ENCODE peak calls at places on chromosomes 11 and 22, in seven cellular contexts. R is A673, W is lung, I is ovary, P is breast epithelium, O is left ventricle myocardium inferior, Z is MM.1S. F is an unnamed sample.

GRCh38 chr11:116895053-116895757 is 57.8 kb upstream of the APOA1 start:
- DNase-seq in R (no peak), W (no peak), I (no peak), P (no peak), O (no peak), Z (no peak), F (no peak)

GRCh38 chr22:44444341-44445306 is 53.4 kb downstream of the RTL6 start:
- DNase-seq in R (no peak), W (no peak), I (no peak), P (peak; percentile 43), O (no peak), Z (no peak), F (no peak)

GRCh38 chr22:39181778-39182177 is 29.3 kb upstream of the CBX7 start:
- DNase-seq in R (no peak), W (no peak), I (no peak), P (no peak), O (no peak), Z (no peak), F (no peak)

GRCh38 chr11:125110996-125111340 is 458 bp downstream of the TMEM218 start:
- DNase-seq in R (peak; percentile 28), W (no peak), I (no peak), P (no peak), O (no peak), Z (peak; percentile 37), F (no peak)

GRCh38 chr22:41411021-41411851 is 29.5 kb downstream of the TEF start:
- DNase-seq in R (no peak), W (no peak), I (peak; percentile 66), P (no peak), O (peak; percentile 40), Z (no peak), F (no peak)

GRCh38 chr11:19820100-19820499 is 107.5 kb downstream of the NAV2 start:
- DNase-seq in R (no peak), W (peak; percentile 68), I (no peak), P (no peak), O (no peak), Z (no peak), F (no peak)

GRCh38 chr11:67504950-67505561 is at the start of gene PITPNM1:
- DNase-seq in R (peak; percentile 81), W (peak; percentile 76), I (peak; percentile 49), P (no peak), O (peak; percentile 86), Z (no peak), F (peak; percentile 92)

GRCh38 chr11:124643042-124643604 is 20.5 kb downstream of the TBRG1 start:
- DNase-seq in R (no peak), W (no peak), I (no peak), P (no peak), O (no peak), Z (no peak), F (no peak)

GRCh38 chr11:17730137-17730536 is 4.4 kb upstream of the KCNC1 start:
- DNase-seq in R (no peak), W (no peak), I (no peak), P (no peak), O (no peak), Z (no peak), F (no peak)

GRCh38 chr11:124837491-124837856 is 27.8 kb upstream of the ROBO3 start:
- DNase-seq in R (peak; percentile 92), W (no peak), I (no peak), P (no peak), O (no peak), Z (peak; percentile 61), F (no peak)

GRCh38 chr22:29782061-29782845 is 15.1 kb downstream of the UQCR10 start:
- DNase-seq in R (no peak), W (no peak), I (peak; percentile 35), P (peak; percentile 59), O (peak; percentile 72), Z (no peak), F (peak; percentile 73)

GRCh38 chr22:37138879-37139561 is 10.7 kb downstream of the IL2RB start:
- DNase-seq in R (no peak), W (no peak), I (no peak), P (no peak), O (no peak), Z (no peak), F (no peak)

GRCh38 chr22:41899110-41899509 is 15.8 kb downstream of the SHISA8 start:
- DNase-seq in R (no peak), W (no peak), I (no peak), P (no peak), O (no peak), Z (no peak), F (no peak)

GRCh38 chr11:107203656-107204055 is 185.4 kb upstream of the GUCY1A2 start:
- DNase-seq in R (no peak), W (no peak), I (no peak), P (no peak), O (no peak), Z (no peak), F (no peak)

GRCh38 chr11:95322546-95322945 is 91.5 kb upstream of the SESN3 start:
- DNase-seq in R (no peak), W (no peak), I (no peak), P (no peak), O (no peak), Z (no peak), F (no peak)

GRCh38 chr22:50022171-50022819 is 9.7 kb upstream of the IL17REL start:
- DNase-seq in R (no peak), W (no peak), I (no peak), P (no peak), O (no peak), Z (no peak), F (no peak)

GRCh38 chr22:43796567-43796966 is 15.5 kb downstream of the EFCAB6 start:
- DNase-seq in R (peak; percentile 33), W (no peak), I (no peak), P (no peak), O (no peak), Z (no peak), F (no peak)

GRCh38 chr11:9574556-9574805 is 1.0 kb downstream of the WEE1 start:
- DNase-seq in R (no peak), W (no peak), I (peak; percentile 69), P (no peak), O (peak; percentile 29), Z (no peak), F (peak; percentile 65)

GRCh38 chr11:46447544-46447943 is 56.0 kb upstream of the CHRM4 start:
- DNase-seq in R (no peak), W (no peak), I (no peak), P (no peak), O (no peak), Z (no peak), F (no peak)
- H3K4me3 ChIP-seq in R (no peak overlapping the region), W (no peak overlapping the region), I (no peak overlapping the region), P (no peak overlapping the region), O (no peak overlapping the region), Z (no peak overlapping the region), F (no peak overlapping the region)

GRCh38 chr11:32963721-32964120 is 52.0 kb upstream of the DEPDC7 start:
- DNase-seq in R (no peak), W (no peak), I (no peak), P (no peak), O (no peak), Z (no peak), F (no peak)

GRCh38 chr11:32960553-32961164 is 55.0 kb upstream of the DEPDC7 start:
- DNase-seq in R (peak; percentile 87), W (no peak), I (no peak), P (no peak), O (no peak), Z (peak; percentile 54), F (no peak)

GRCh38 chr11:32962016-32962415 is 53.7 kb upstream of the DEPDC7 start:
- DNase-seq in R (no peak), W (no peak), I (no peak), P (no peak), O (no peak), Z (no peak), F (no peak)
- H3K4me1 ChIP-seq in R (no peaks in the 10 kb centered on the region), W (no peaks in the 10 kb centered on the region), I (no peaks in the 10 kb centered on the region), P (no peaks in the 10 kb centered on the region), O (no peaks in the 10 kb centered on the region), Z (no peaks in the 10 kb centered on the region), F (no peaks in the 10 kb centered on the region)

GRCh38 chr22:45735273-45735672 is 63.6 kb downstream of the ATXN10 start:
- DNase-seq in R (no peak), W (no peak), I (no peak), P (no peak), O (no peak), Z (no peak), F (no peak)

GRCh38 chr22:45731041-45731797 is 59.6 kb downstream of the ATXN10 start:
- DNase-seq in R (no peak), W (no peak), I (no peak), P (no peak), O (no peak), Z (no peak), F (peak; percentile 16)

GRCh38 chr22:45726081-45726480 is 54.4 kb downstream of the ATXN10 start:
- DNase-seq in R (no peak), W (no peak), I (no peak), P (no peak), O (no peak), Z (no peak), F (no peak)

DNA sequence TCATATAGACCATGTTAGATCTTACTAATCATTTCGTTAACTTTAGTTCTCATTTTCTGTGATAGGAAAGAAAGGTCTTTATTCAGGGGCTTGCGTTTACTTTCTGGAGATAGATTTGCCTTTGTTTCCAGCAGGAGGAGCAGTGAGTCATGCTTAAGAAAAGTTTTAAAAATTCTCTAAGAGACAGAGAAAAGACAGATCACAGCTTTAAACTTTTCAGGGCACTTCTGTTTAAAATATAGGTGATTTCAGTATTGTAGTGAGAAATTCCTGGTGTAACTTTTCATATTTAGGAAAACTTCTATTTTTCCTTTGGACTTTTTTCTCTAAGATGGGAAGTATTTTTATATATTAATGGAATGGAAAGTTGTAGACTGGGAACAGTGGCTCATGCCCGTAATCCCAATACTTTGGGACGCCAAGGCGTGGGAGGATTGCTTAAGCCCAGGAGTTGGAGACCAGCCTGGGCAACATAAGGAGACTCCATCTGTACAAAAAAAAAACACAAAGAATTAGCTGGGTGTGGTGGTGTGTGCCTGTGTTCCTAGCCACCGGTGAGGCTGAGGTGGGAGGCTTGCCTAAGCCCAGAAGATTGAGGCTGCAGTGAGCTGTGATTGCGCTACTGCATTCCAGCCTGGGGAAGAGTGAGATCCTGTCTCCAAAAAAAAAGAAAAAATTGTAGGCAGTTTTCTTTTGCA is 60.3 kb downstream of the ATXN10 start:
- DNase-seq in R (peak; percentile 13), W (no peak), I (no peak), P (no peak), O (no peak), Z (no peak), F (no peak)
- TF ChIP-seq CTCF in R (peak; percentile 54), W (no peak), I (no peak), P (no peak), O (peak; percentile 26), Z (peak; percentile 18), F (no peak)

DNA sequence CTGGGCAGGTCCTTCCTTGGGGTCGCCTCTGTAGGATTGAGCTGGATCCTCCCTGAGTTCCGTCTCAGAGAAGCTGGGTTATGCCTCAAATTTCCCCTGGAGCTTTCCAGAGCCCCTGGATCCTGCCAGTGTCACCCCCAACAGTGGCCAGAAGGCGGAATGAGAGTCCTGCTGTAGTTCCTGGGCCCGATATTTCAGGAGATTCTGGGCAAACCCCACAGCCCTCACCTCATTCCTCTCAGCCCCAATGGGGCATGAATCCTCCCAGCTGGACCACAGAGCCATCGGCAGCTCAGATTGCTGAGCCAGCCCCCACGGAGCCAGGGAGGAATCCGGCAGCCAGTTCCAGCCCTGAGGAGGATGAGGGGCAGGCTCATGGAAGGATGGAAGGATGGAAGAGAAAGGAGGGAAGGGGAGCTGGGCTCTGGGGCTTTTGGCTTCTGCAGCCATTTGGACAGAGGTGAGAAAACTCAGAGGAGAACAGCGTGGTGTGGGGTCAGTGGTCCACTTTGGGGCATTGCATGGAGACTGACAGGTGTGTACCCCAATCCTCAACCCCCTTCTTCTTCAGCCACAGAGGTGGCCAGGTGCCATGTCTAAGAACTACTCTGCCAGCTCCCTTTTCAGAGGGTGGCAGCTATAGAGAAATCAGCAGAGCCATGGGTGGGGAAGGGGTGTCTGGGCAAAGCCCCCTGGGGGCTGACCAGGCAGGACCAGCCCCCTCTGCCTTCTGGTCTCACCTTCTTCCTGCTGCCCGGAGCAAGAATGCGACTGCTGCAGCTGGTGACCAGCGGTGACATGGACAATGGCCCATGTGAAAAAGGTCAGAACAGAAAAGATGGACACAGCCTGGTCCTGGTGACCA is 867.6 kb downstream of the TBC1D22A start:
- DNase-seq in R (no peak), W (peak; percentile 18), I (no peak), P (no peak), O (no peak), Z (no peak), F (no peak)
- H3K4me3 ChIP-seq in R (no peak overlapping the region), W (no peak overlapping the region), I (no peak overlapping the region), P (no peak overlapping the region), O (no peak overlapping the region), Z (no peak overlapping the region), F (no peak overlapping the region)